ENCODE peak calls at places on chromosomes 6 and 20, in eight cellular contexts. G, H, X, R, W, C, U and B are unnamed samples. For H3K9me3, the result is how much of the 10 kb centered on the place peaks cover.

GRCh38 chr20:41889125-41889870 is 271.1 kb upstream of the CHD6 start:
- DNase-seq in G (no peak), H (no peak), X (no peak), R (no peak), W (no peak), C (no peak), U (no peak), B (no peak)

GRCh38 chr6:31966506-31966905 is 5.4 kb downstream of the DXO start:
- DNase-seq in G (no peak), H (no peak), X (no peak), R (no peak), W (no peak), C (no peak), U (no peak), B (no peak)

GRCh38 chr6:150394053-150394875 is 25.5 kb downstream of the IYD start:
- DNase-seq in G (no peak), H (no peak), X (no peak), R (no peak), W (no peak), C (no peak), U (no peak), B (no peak)

GRCh38 chr6:111503194-111503593 is 20.2 kb upstream of the REV3L start:
- DNase-seq in G (peak), H (no peak), X (no peak), R (peak), W (no peak), C (no peak), U (no peak), B (no peak)

GRCh38 chr6:153831350-153832078 is 207.5 kb upstream of the OPRM1 start:
- DNase-seq in G (no peak), H (no peak), X (no peak), R (no peak), W (no peak), C (no peak), U (no peak), B (no peak)

GRCh38 chr20:43751167-43752050 is 24.6 kb upstream of the GTSF1L start:
- DNase-seq in G (peak), H (no peak), X (no peak), R (peak), W (no peak), C (no peak), U (no peak), B (no peak)

GRCh38 chr20:22890605-22891300 is 144.4 kb upstream of the SSTR4 start:
- DNase-seq in G (no peak), H (no peak), X (no peak), R (no peak), W (no peak), C (no peak), U (no peak), B (no peak)

GRCh38 chr6:121890307-121890910 is 455.0 kb downstream of the GJA1 start:
- DNase-seq in G (no peak), H (no peak), X (no peak), R (no peak), W (no peak), C (no peak), U (no peak), B (no peak)

GRCh38 chr6:135600086-135600702 is 102.7 kb upstream of the AHI1 start:
- DNase-seq in G (no peak), H (no peak), X (no peak), R (no peak), W (no peak), C (no peak), U (no peak), B (no peak)

GRCh38 chr6:139881728-139882211 is 507.3 kb upstream of the CITED2 start:
- DNase-seq in G (peak), H (no peak), X (no peak), R (peak), W (peak), C (peak), U (peak), B (no peak)

GRCh38 chr6:139881251-139881650 is 506.8 kb upstream of the CITED2 start:
- DNase-seq in G (no peak), H (no peak), X (no peak), R (no peak), W (no peak), C (no peak), U (no peak), B (no peak)

GRCh38 chr6:139882977-139883728 is 508.7 kb upstream of the CITED2 start:
- DNase-seq in G (peak), H (no peak), X (no peak), R (peak), W (no peak), C (no peak), U (no peak), B (no peak)

GRCh38 chr6:139879823-139880356 is 505.4 kb upstream of the CITED2 start:
- DNase-seq in G (no peak), H (no peak), X (no peak), R (no peak), W (no peak), C (no peak), U (no peak), B (no peak)

DNA sequence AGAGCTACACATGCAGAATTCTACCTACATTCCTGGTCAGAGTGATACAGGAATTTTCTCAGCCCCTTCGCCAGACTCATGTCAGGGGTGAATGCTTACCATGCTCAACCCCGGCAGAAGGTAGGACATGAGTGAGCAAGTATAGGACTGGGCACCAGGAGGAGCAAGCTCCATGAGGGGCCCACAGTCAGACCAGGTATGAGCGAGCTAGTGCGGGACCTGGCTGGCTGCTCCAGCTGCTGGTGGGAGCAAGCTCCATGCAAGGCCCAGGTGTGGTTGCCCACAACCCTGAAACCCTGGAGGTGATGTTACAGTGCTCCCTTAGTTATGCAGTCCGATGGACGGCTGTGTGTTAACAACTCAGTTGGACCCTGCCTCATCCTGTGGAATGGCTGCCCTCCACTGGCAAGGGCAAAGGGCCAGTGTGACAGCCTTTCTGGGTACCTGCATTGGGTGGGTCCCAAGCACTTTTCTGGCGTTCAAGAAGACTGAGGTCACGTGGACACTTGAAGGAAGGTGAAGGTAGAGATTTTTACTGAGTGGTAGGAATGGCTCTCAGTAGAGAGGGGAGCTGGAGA is 503.5 kb upstream of the CITED2 start:
- DNase-seq in G (no peak), H (no peak), X (no peak), R (no peak), W (no peak), C (no peak), U (no peak), B (no peak)
- TF ChIP-seq CTCF in G (no peak), H (no peak), X (no peak), R (no peak), W (no peak), C (no peak), U (no peak), B (no peak)

GRCh38 chr6:139882234-139882633 is 507.8 kb upstream of the CITED2 start:
- DNase-seq in G (peak), H (no peak), X (no peak), R (peak), W (no peak), C (no peak), U (no peak), B (no peak)
- H3K4me3 ChIP-seq in G (no peak), H (no peak), X (no peak), R (peak), W (no peak), C (no peak), U (no peak), B (no peak)

GRCh38 chr20:38874460-38875169 is 51.6 kb upstream of the FAM83D start:
- DNase-seq in G (no peak), H (no peak), X (no peak), R (no peak), W (no peak), C (peak), U (no peak), B (no peak)

GRCh38 chr20:38880952-38881735 is 45.1 kb upstream of the FAM83D start:
- DNase-seq in G (no peak), H (no peak), X (no peak), R (no peak), W (no peak), C (no peak), U (no peak), B (no peak)

GRCh38 chr20:38875170-38875993 is 50.8 kb upstream of the FAM83D start:
- DNase-seq in G (no peak), H (no peak), X (no peak), R (no peak), W (no peak), C (peak), U (no peak), B (no peak)

GRCh38 chr20:38878798-38879197 is 47.4 kb upstream of the FAM83D start:
- DNase-seq in G (peak), H (no peak), X (no peak), R (peak), W (no peak), C (no peak), U (no peak), B (no peak)

GRCh38 chr20:38877483-38877882 is 48.7 kb upstream of the FAM83D start:
- DNase-seq in G (no peak), H (no peak), X (no peak), R (no peak), W (no peak), C (no peak), U (no peak), B (no peak)
- H3K9me3 ChIP-seq in G (under half), H (under half), X (under half), R (under half), W (under half), C (under half), U (under half), B (under half)

DNA sequence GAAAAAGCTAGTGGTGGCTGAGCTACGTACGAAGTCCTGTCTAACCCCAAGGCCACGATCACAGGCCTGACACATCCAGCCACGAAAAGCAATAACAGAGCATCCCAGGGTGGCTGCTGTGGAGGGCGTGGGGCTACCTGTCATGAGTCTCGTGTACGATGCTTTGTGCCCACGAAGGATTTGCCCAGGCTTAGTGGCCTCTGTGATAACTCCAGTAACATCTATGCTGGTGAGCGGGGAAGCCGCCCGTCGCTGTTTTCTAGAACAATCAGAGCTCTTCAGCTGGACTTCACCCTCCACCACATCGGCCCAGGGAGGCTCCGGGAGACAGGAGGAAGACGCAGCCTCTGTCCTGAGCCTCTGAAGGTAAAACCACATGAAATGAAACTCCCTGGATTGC is 250.5 kb downstream of the TAF4 start:
- DNase-seq in G (no peak), H (no peak), X (no peak), R (no peak), W (no peak), C (no peak), U (no peak), B (peak)
- TF ChIP-seq CTCF in G (no peak), H (no peak), X (no peak), R (no peak), W (no peak), C (no peak), U (no peak), B (no peak)

DNA sequence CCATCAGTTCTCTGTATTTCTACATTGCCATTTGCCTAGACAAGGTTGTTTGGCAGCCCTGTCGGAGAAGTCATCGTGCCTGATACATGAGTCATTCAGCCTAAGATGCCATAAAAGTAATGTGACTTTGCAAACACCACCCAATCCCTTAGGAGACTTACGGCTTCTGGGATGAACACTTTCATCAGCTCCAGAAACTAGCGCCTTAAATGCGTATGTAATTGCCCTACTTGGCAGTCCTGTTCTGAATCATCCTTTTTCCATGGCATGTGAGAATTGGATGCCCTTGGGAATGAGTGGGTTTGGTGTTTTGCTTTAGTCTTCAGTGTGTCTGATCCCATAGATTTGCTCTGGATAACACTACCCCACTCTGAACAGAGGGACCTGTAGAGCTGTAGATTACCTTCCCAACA is 158.5 kb downstream of the SASH1 start:
- DNase-seq in G (peak), H (peak), X (peak), R (peak), W (no peak), C (peak), U (no peak), B (no peak)
- H3K4me3 ChIP-seq in G (no peak), H (no peak), X (no peak), R (no peak), W (no peak), C (no peak), U (no peak), B (no peak)

DNA sequence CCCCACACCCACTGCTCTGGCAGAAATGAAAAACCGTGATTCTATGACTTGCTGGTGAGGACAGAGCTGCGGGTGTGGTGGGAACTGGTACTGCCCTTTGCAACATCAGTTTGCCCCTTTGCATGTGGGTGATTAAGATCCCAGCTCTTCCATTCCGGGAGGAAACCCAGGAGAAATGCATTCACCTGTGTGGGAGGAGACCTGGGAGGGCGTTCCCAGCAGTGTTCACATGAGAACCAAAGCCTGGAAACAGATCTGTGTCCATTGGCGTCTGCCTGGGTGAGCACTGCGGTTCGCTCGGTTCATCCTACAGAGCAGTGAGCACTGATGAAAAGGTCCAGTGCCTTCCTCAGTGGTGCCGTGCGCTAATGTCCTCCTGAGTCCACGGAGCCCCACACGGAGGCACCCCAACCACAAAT is 89.7 kb downstream of the SMOC2 start:
- DNase-seq in G (no peak), H (no peak), X (no peak), R (no peak), W (no peak), C (no peak), U (no peak), B (no peak)
- H3K9me3 ChIP-seq in G (under half), H (under half), X (under half), R (under half), W (under half), C (under half), U (under half), B (under half)

DNA sequence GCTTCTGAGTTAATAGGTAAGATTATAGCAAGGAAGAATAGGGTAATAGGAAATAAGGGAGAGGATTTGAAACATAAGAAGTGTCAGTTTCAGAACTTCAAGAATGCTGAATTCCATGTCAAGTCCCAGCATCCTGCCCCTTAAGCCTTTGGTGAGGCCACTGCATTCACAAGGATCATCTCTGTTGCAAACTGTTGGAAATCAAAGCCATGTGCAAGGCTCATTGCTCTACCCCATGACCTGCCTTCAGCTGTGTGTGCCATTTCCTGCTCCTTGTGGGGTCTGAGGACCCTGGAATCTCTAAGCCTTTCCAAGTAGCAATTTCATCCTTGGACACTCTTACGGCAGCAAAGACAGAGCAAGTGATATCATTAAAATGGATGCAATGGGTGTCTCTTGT is 203.0 kb downstream of the CDC5L start:
- DNase-seq in G (no peak), H (no peak), X (no peak), R (no peak), W (no peak), C (no peak), U (no peak), B (no peak)
- TF ChIP-seq CTCF in G (no peak), H (no peak), X (no peak), R (no peak), W (no peak), C (no peak), U (no peak), B (no peak)

DNA sequence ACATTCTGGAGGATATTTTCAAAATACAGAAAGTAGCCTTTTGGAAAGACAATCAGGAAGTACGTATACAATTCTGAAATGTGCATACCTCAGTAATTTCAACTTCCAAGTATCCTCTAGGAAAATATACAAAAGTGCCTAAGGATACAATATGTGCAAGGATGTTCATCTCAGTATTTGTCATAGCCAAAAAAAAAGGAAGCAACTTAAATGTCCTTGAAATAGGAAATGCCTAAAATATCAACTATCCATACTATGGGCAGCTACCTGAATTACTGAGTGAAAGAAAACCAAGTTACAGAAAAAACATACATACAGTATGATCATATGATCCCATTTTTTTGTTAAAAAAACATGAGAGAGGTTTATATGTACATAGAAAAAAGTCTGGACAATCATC is 1.5 kb downstream of the PPIL1 start:
- DNase-seq in G (no peak), H (no peak), X (no peak), R (no peak), W (no peak), C (no peak), U (no peak), B (no peak)
- H3K4me3 ChIP-seq in G (no peak), H (no peak), X (no peak), R (no peak), W (peak), C (no peak), U (no peak), B (no peak)

GRCh38 chr6:170003027-170003426 is 251.6 kb downstream of the ERMARD start:
- DNase-seq in G (no peak), H (no peak), X (peak), R (no peak), W (no peak), C (no peak), U (no peak), B (no peak)
- H3K9me3 ChIP-seq in G (under half), H (under half), X (under half), R (under half), W (under half), C (under half), U (under half), B (under half)